ENCODE peak calls at places on chromosomes 16 and 17, in eight cellular contexts. I is upper lobe of left lung, F is suprapubic skin, M is adrenal gland, D is GM13976, T is neural crest cell, U is nephron progenitor cell, E is fibroblast of pulmonary artery. N is an unnamed sample.

GRCh38 chr16:85649978-85650863 is 37.1 kb downstream of the GSE1 start:
- DNase-seq in U (no peak), M (no peak), F (no peak), T (no peak), I (peak; percentile 78), D (no peak), E (no peak), N (no peak)

GRCh38 chr17:79919164-79919585 is 79.9 kb upstream of the CBX4 start:
- DNase-seq in D (no peak), M (peak; percentile 94), T (no peak), F (no peak), I (peak; percentile 95), E (no peak), U (no peak), N (no peak)

GRCh38 chr16:81478876-81479496 is 34.4 kb downstream of the CMIP start:
- DNase-seq in U (no peak), E (no peak), M (peak; percentile 66), D (peak; percentile 84), I (no peak), T (no peak), F (no peak), N (peak; percentile 85)

GRCh38 chr16:21950782-21951521 is 2.2 kb upstream of the UQCRC2 start:
- DNase-seq in T (no peak), I (no peak), M (no peak), E (peak; percentile 63), U (no peak), D (peak; percentile 31), F (no peak), N (peak; percentile 26)

GRCh38 chr16:67311607-67312449 is 14.7 kb downstream of the KCTD19 start:
- DNase-seq in D (peak; percentile 74), T (no peak), M (peak; percentile 69), F (no peak), U (no peak), E (peak; percentile 99), I (no peak), N (peak; percentile 76)

GRCh38 chr16:59126486-59126885 is 392.4 kb upstream of the GOT2 start:
- DNase-seq in I (no peak), U (no peak), T (no peak), D (no peak), M (no peak), E (no peak), F (no peak), N (no peak)

GRCh38 chr16:27333104-27333503 is 19.3 kb downstream of the IL4R start:
- DNase-seq in E (no peak), I (no peak), M (no peak), D (no peak), F (no peak), T (no peak), U (no peak), N (no peak)

GRCh38 chr16:70681382-70682238 is 4.2 kb downstream of the MTSS2 start:
- DNase-seq in E (no peak), I (peak; percentile 67), T (peak; percentile 57), M (no peak), F (no peak), D (no peak), U (no peak), N (no peak)

GRCh38 chr17:10217916-10218315 is 19.5 kb upstream of the GAS7 start:
- DNase-seq in I (no peak), E (peak; percentile 43), T (no peak), M (no peak), F (no peak), D (no peak), U (no peak), N (no peak)

GRCh38 chr16:79186196-79186595 is 414.3 kb downstream of the MAF start:
- DNase-seq in D (no peak), I (no peak), T (no peak), M (peak; percentile 23), E (no peak), U (no peak), F (no peak), N (no peak)

GRCh38 chr17:79235808-79236207 is 161.2 kb downstream of the ENGASE start:
- DNase-seq in E (no peak), F (no peak), M (no peak), D (no peak), I (no peak), U (no peak), T (no peak), N (no peak)

GRCh38 chr16:71628810-71629209 is 2.8 kb downstream of the MARVELD3 start:
- DNase-seq in M (no peak), U (no peak), F (no peak), D (no peak), T (no peak), I (no peak), E (peak; percentile 77), N (no peak)

GRCh38 chr16:47141773-47142468 is 1.8 kb downstream of the NETO2 start:
- DNase-seq in I (no peak), F (peak; percentile 78), T (peak; percentile 78), U (peak; percentile 83), M (peak; percentile 89), D (peak; percentile 77), E (peak; percentile 87), N (peak; percentile 79)

GRCh38 chr16:84486551-84487235 is 17.8 kb downstream of the MEAK7 start:
- DNase-seq in D (no peak), T (no peak), F (no peak), M (no peak), E (no peak), U (no peak), I (no peak), N (no peak)

GRCh38 chr17:38789185-38789584 is 10.2 kb downstream of the PIP4K2B start:
- DNase-seq in F (no peak), D (no peak), T (no peak), I (no peak), U (peak; percentile 37), E (no peak), M (no peak), N (no peak)

GRCh38 chr17:52025231-52025630 is 133.3 kb downstream of the CA10 start:
- DNase-seq in D (no peak), T (no peak), I (no peak), M (no peak), E (no peak), F (no peak), U (no peak), N (no peak)

GRCh38 chr16:2033057-2033911 is 6.6 kb downstream of the NHERF2 start:
- DNase-seq in U (peak; percentile 62), T (no peak), E (peak; percentile 66), M (peak; percentile 77), I (peak; percentile 90), D (no peak), F (peak; percentile 84), N (no peak)

GRCh38 chr17:72270530-72270929 is 149.7 kb downstream of the SOX9 start:
- DNase-seq in F (no peak), I (no peak), M (peak; percentile 45), D (no peak), T (no peak), E (peak; percentile 27), U (no peak), N (no peak)

GRCh38 chr17:81339502-81340296 is 44.6 kb upstream of the SLC38A10 start:
- DNase-seq in D (no peak), I (peak; percentile 67), U (peak; percentile 64), T (no peak), E (no peak), F (no peak), M (peak; percentile 41), N (no peak)

GRCh38 chr16:31258366-31258765 is 1.4 kb upstream of the ITGAM start:
- DNase-seq in U (no peak), M (no peak), E (no peak), D (no peak), F (no peak), I (no peak), T (no peak), N (no peak)

GRCh38 chr16:85350973-85351372 is 238.7 kb upstream of the CIBAR2 start:
- DNase-seq in U (no peak), D (no peak), I (no peak), F (peak; percentile 91), E (peak; percentile 94), M (peak; percentile 99), T (no peak), N (no peak)

GRCh38 chr16:31199430-31200041 is 3.0 kb downstream of the PYCARD start:
- DNase-seq in T (no peak), M (no peak), I (no peak), E (no peak), F (no peak), U (no peak), D (no peak), N (no peak)

GRCh38 chr17:48630009-48630924 is 4.1 kb upstream of the HOXB9 start:
- DNase-seq in T (no peak), I (no peak), F (no peak), U (peak; percentile 23), E (no peak), D (no peak), M (no peak), N (no peak)

DNA sequence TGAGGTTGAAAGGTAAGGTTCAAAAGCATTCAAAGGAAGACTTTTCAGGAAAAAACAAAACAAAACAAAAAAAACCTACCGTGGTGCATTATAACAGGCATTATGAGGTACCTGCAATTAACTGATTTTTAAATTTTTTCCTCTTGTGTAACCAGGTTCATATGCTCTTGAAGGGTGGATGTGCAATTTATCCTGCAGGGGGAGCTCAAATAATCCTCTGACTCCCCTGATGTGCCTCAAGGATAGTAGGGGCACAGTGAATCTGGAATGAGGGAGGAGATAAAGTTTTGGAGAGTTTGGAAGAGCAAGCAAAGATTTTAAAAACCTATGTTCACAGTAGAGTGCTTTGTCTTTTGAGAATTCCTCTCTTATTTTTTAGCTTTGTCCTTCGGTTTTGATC is 1349.4 kb downstream of the CDH8 start:
- DNase-seq in M (no peak), D (no peak), U (no peak), F (no peak), I (no peak), T (no peak), E (no peak), N (no peak)
- TF ChIP-seq CTCF in M (no peak), D (no peak), U (no peak), F (no peak), I (no peak), T (no peak), E (no peak), N (no peak)

GRCh38 chr16:18796377-18796776 is 5.0 kb downstream of the ARL6IP1 start:
- DNase-seq in I (no peak), F (no peak), E (no peak), T (no peak), D (no peak), U (no peak), M (no peak), N (no peak)
- TF ChIP-seq CTCF in I (no peak), F (no peak), E (no peak), T (no peak), D (no peak), U (no peak), M (no peak), N (no peak)

DNA sequence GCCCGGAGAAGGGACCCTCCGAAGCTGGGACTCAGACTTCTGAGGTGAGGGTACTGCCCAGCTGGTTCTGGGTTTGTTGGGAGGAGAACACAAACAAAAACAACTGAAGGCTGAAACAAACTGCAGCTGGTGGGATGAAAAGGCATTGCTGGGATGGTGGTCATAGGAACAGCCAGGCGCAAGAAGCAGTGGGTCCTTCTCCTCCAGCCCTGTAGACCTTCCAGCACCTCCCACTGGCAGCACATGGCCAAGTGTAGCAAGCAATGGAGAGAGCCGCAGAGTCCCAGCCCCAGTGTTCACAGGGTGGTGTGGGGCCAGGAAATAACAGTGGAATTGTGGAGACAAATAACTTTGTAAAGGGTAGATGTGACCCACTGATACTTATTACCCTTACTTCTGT is 48.7 kb upstream of the FOXJ1 start:
- DNase-seq in T (no peak), E (no peak), I (no peak), M (no peak), U (no peak), D (no peak), F (no peak), N (no peak)
- TF ChIP-seq CTCF in T (no peak), E (no peak), I (no peak), M (no peak), U (no peak), D (no peak), F (no peak), N (no peak)

GRCh38 chr16:65751622-65752598 is 614.6 kb upstream of the CDH5 start:
- DNase-seq in T (no peak), E (peak; percentile 33), D (no peak), I (no peak), M (no peak), U (no peak), F (no peak), N (no peak)
- TF ChIP-seq CTCF in T (no peak), E (peak; percentile 4), D (no peak), I (no peak), M (no peak), U (no peak), F (no peak), N (no peak)